ENCODE peak calls at places on chromosomes 4 and X, in six cellular contexts. One of them, this sample, is unnamed.

GRCh38 chr4:169256101-169256612 is 14.6 kb downstream of the SH3RF1 start:
- DNase-seq in neuronal stem cell: no peak
- DNase-seq in H9: no peak
- DNase-seq in IMR-90: peak; percentile 51
- DNase-seq in mesendoderm: no peak
- DNase-seq in H1: no peak
- DNase-seq in this sample: peak; percentile 59

GRCh38 chrX:17703201-17703600 is 34.1 kb upstream of the SCML1 start:
- DNase-seq in neuronal stem cell: no peak
- DNase-seq in H9: no peak
- DNase-seq in IMR-90: no peak
- DNase-seq in mesendoderm: no peak
- DNase-seq in H1: no peak
- DNase-seq in this sample: no peak

GRCh38 chrX:39855748-39856129 is 242.0 kb downstream of the BCOR start:
- DNase-seq in neuronal stem cell: no peak
- DNase-seq in H9: peak; percentile 76
- DNase-seq in IMR-90: peak; percentile 43
- DNase-seq in mesendoderm: peak; percentile 65
- DNase-seq in H1: no peak
- DNase-seq in this sample: peak; percentile 53

GRCh38 chr4:104418313-104418712 is 76.4 kb downstream of the CXXC4 start:
- DNase-seq in neuronal stem cell: no peak
- DNase-seq in H9: no peak
- DNase-seq in IMR-90: no peak
- DNase-seq in mesendoderm: no peak
- DNase-seq in H1: no peak
- DNase-seq in this sample: no peak

GRCh38 chr4:163548481-163549243 is 54.2 kb downstream of the TMA16 start:
- DNase-seq in neuronal stem cell: peak; percentile 21
- DNase-seq in H9: no peak
- DNase-seq in IMR-90: peak; percentile 69
- DNase-seq in mesendoderm: peak; percentile 47
- DNase-seq in H1: no peak
- DNase-seq in this sample: peak; percentile 69

GRCh38 chr4:86594559-86595425 is 677 bp downstream of the PTPN13 start:
- DNase-seq in neuronal stem cell: peak; percentile 46
- DNase-seq in H9: peak; percentile 34
- DNase-seq in IMR-90: peak; percentile 84
- DNase-seq in mesendoderm: peak; percentile 78
- DNase-seq in H1: peak; percentile 73
- DNase-seq in this sample: peak; percentile 92

GRCh38 chr4:15756361-15756861 is 21.7 kb upstream of the CD38 start:
- DNase-seq in neuronal stem cell: no peak
- DNase-seq in H9: no peak
- DNase-seq in IMR-90: peak; percentile 26
- DNase-seq in mesendoderm: no peak
- DNase-seq in H1: no peak
- DNase-seq in this sample: peak; percentile 80

GRCh38 chr4:123468479-123469031 is 72.0 kb downstream of the SPRY1 start:
- DNase-seq in neuronal stem cell: no peak
- DNase-seq in H9: no peak
- DNase-seq in IMR-90: no peak
- DNase-seq in mesendoderm: no peak
- DNase-seq in H1: no peak
- DNase-seq in this sample: no peak

GRCh38 chrX:45711231-45711630 is 510.6 kb upstream of the DIPK2B start:
- DNase-seq in neuronal stem cell: no peak
- DNase-seq in H9: no peak
- DNase-seq in IMR-90: peak; percentile 28
- DNase-seq in mesendoderm: no peak
- DNase-seq in H1: no peak
- DNase-seq in this sample: peak; percentile 9

GRCh38 chrX:70480660-70481018 is 36.0 kb downstream of the DLG3 start:
- DNase-seq in neuronal stem cell: no peak
- DNase-seq in H9: no peak
- DNase-seq in IMR-90: no peak
- DNase-seq in mesendoderm: no peak
- DNase-seq in H1: no peak
- DNase-seq in this sample: peak; percentile 62

GRCh38 chrX:19194285-19195242 is 72.3 kb upstream of the ADGRG2 start:
- DNase-seq in neuronal stem cell: no peak
- DNase-seq in H9: no peak
- DNase-seq in IMR-90: no peak
- DNase-seq in mesendoderm: no peak
- DNase-seq in H1: no peak
- DNase-seq in this sample: no peak

GRCh38 chr4:102196221-102196620 is 149.1 kb downstream of the SLC39A8 start:
- DNase-seq in neuronal stem cell: no peak
- DNase-seq in H9: no peak
- DNase-seq in IMR-90: no peak
- DNase-seq in mesendoderm: no peak
- DNase-seq in H1: no peak
- DNase-seq in this sample: peak; percentile 66

GRCh38 chr4:17574206-17574605 is 2.8 kb upstream of the LAP3 start:
- DNase-seq in neuronal stem cell: no peak
- DNase-seq in H9: no peak
- DNase-seq in IMR-90: no peak
- DNase-seq in mesendoderm: no peak
- DNase-seq in H1: no peak
- DNase-seq in this sample: no peak

GRCh38 chr4:124253080-124253479 is 459.5 kb downstream of the ANKRD50 start:
- DNase-seq in neuronal stem cell: no peak
- DNase-seq in H9: no peak
- DNase-seq in IMR-90: no peak
- DNase-seq in mesendoderm: no peak
- DNase-seq in H1: no peak
- DNase-seq in this sample: no peak

GRCh38 chrX:2500681-2501151 is at the start of the genes DHRSX and ZBED1:
- DNase-seq in neuronal stem cell: peak; percentile 56
- DNase-seq in H9: no peak
- DNase-seq in IMR-90: no peak
- DNase-seq in mesendoderm: peak; percentile 48
- DNase-seq in H1: peak; percentile 67
- DNase-seq in this sample: peak; percentile 38

GRCh38 chr4:74111990-74112389 is 13.0 kb upstream of the CXCL2 start:
- DNase-seq in neuronal stem cell: no peak
- DNase-seq in H9: peak; percentile 34
- DNase-seq in IMR-90: peak; percentile 36
- DNase-seq in mesendoderm: peak; percentile 48
- DNase-seq in H1: no peak
- DNase-seq in this sample: peak; percentile 90

GRCh38 chrX:128464091-128464490 is 411.9 kb upstream of the ACTRT1 start:
- DNase-seq in neuronal stem cell: no peak
- DNase-seq in H9: no peak
- DNase-seq in IMR-90: no peak
- DNase-seq in mesendoderm: no peak
- DNase-seq in H1: no peak
- DNase-seq in this sample: no peak

GRCh38 chr4:93152461-93152860 is 676.1 kb upstream of the ATOH1 start:
- DNase-seq in neuronal stem cell: no peak
- DNase-seq in H9: no peak
- DNase-seq in IMR-90: no peak
- DNase-seq in mesendoderm: peak; percentile 74
- DNase-seq in H1: no peak
- DNase-seq in this sample: no peak

GRCh38 chr4:1248262-1249147 is at the start of gene CTBP1:
- DNase-seq in neuronal stem cell: peak; percentile 88
- DNase-seq in H9: peak; percentile 69
- DNase-seq in IMR-90: peak; percentile 83
- DNase-seq in mesendoderm: peak; percentile 82
- DNase-seq in H1: peak; percentile 86
- DNase-seq in this sample: peak; percentile 74

GRCh38 chrX:38262715-38263620 is 42.3 kb upstream of the SRPX start:
- DNase-seq in neuronal stem cell: no peak
- DNase-seq in H9: no peak
- DNase-seq in IMR-90: peak; percentile 72
- DNase-seq in mesendoderm: no peak
- DNase-seq in H1: no peak
- DNase-seq in this sample: peak; percentile 56

GRCh38 chrX:39519213-39519544 is 578.6 kb downstream of the BCOR start:
- DNase-seq in neuronal stem cell: no peak
- DNase-seq in H9: no peak
- DNase-seq in IMR-90: no peak
- DNase-seq in mesendoderm: no peak
- DNase-seq in H1: no peak
- DNase-seq in this sample: no peak

GRCh38 chr4:61440306-61440705 is 240.2 kb downstream of the ADGRL3 start:
- DNase-seq in neuronal stem cell: no peak
- DNase-seq in H9: no peak
- DNase-seq in IMR-90: no peak
- DNase-seq in mesendoderm: no peak
- DNase-seq in H1: no peak
- DNase-seq in this sample: no peak

GRCh38 chr4:20318899-20319291 is 67.2 kb downstream of the SLIT2 start:
- DNase-seq in neuronal stem cell: no peak
- DNase-seq in H9: no peak
- DNase-seq in IMR-90: peak; percentile 11
- DNase-seq in mesendoderm: no peak
- DNase-seq in H1: no peak
- DNase-seq in this sample: no peak

GRCh38 chr4:175509320-175509719 is 302.7 kb downstream of the GPM6A start:
- DNase-seq in neuronal stem cell: no peak
- DNase-seq in H9: peak; percentile 55
- DNase-seq in IMR-90: no peak
- DNase-seq in mesendoderm: peak; percentile 78
- DNase-seq in H1: no peak
- DNase-seq in this sample: no peak

GRCh38 chr4:40040908-40041307 is 15.7 kb upstream of the N4BP2 start:
- DNase-seq in neuronal stem cell: no peak
- DNase-seq in H9: no peak
- DNase-seq in IMR-90: no peak
- DNase-seq in mesendoderm: no peak
- DNase-seq in H1: no peak
- DNase-seq in this sample: no peak

GRCh38 chr4:40043786-40044185 is 12.9 kb upstream of the N4BP2 start:
- DNase-seq in neuronal stem cell: no peak
- DNase-seq in H9: peak; percentile 29
- DNase-seq in IMR-90: no peak
- DNase-seq in mesendoderm: no peak
- DNase-seq in H1: no peak
- DNase-seq in this sample: no peak

DNA sequence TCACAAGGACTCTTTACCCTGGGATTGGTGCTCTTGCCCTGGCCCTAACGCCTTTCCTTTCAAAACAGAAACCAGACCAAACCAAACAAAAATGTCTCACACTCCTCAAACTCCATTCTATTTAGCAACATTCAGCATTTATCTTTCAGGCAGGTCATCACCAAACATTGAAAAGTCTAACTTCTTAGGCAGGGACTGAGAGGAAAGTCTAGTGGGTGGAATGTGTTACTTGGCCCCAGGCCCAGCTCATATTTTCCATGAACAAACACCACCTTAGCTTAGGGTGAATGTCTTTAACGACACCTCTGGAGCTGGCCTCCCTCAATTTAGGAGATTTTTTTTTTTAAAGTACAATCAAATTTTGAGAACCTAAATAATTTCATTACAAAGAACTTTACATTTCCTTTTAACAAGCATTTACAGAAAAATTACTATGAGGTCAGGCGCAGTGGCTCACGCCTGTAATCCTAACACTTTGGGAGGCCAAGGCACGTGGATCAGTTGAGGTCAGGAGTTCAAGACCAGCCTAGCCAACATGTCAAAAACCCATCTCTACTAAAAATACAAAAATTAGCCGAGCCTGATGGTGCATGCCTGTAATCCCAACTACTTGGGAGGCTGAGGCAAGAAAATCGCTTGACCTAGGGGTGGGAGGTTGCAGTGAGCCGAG is 10.2 kb upstream of the N4BP2 start:
- DNase-seq in neuronal stem cell: no peak
- DNase-seq in H9: no peak
- DNase-seq in IMR-90: peak; percentile 64
- DNase-seq in mesendoderm: peak; percentile 56
- DNase-seq in H1: no peak
- DNase-seq in this sample: peak; percentile 64
- H2BK15ac ChIP-seq in neuronal stem cell: no peak overlapping the region
- H2BK15ac ChIP-seq in H9: no peak overlapping the region
- H2BK15ac ChIP-seq in IMR-90: no peak overlapping the region
- H2BK15ac ChIP-seq in mesendoderm: no peak overlapping the region
- H2BK15ac ChIP-seq in H1: no peak overlapping the region
- H2BK15ac ChIP-seq in this sample: no peak overlapping the region

GRCh38 chr4:75668596-75668995 is 4.6 kb downstream of the G3BP2 start:
- DNase-seq in neuronal stem cell: no peak
- DNase-seq in H9: no peak
- DNase-seq in IMR-90: no peak
- DNase-seq in mesendoderm: no peak
- DNase-seq in H1: no peak
- DNase-seq in this sample: no peak
- H2BK15ac ChIP-seq in neuronal stem cell: no peak overlapping the region
- H2BK15ac ChIP-seq in H9: no peak overlapping the region
- H2BK15ac ChIP-seq in IMR-90: no peak overlapping the region
- H2BK15ac ChIP-seq in mesendoderm: no peak overlapping the region
- H2BK15ac ChIP-seq in H1: no peak overlapping the region
- H2BK15ac ChIP-seq in this sample: no peak overlapping the region

GRCh38 chr4:27791640-27792039 is 931.0 kb downstream of the STIM2 start:
- DNase-seq in neuronal stem cell: no peak
- DNase-seq in H9: no peak
- DNase-seq in IMR-90: peak; percentile 22
- DNase-seq in mesendoderm: no peak
- DNase-seq in H1: no peak
- DNase-seq in this sample: peak; percentile 57
- H2BK15ac ChIP-seq in neuronal stem cell: no peak overlapping the region
- H2BK15ac ChIP-seq in H9: no peak overlapping the region
- H2BK15ac ChIP-seq in IMR-90: no peak overlapping the region
- H2BK15ac ChIP-seq in mesendoderm: no peak overlapping the region
- H2BK15ac ChIP-seq in H1: no peak overlapping the region
- H2BK15ac ChIP-seq in this sample: no peak overlapping the region

GRCh38 chr4:23952258-23952657 is 62.4 kb upstream of the PPARGC1A start:
- DNase-seq in neuronal stem cell: no peak
- DNase-seq in H9: no peak
- DNase-seq in IMR-90: no peak
- DNase-seq in mesendoderm: no peak
- DNase-seq in H1: no peak
- DNase-seq in this sample: no peak

GRCh38 chr4:23945521-23946017 is 55.7 kb upstream of the PPARGC1A start:
- DNase-seq in neuronal stem cell: no peak
- DNase-seq in H9: no peak
- DNase-seq in IMR-90: peak; percentile 86
- DNase-seq in mesendoderm: no peak
- DNase-seq in H1: no peak
- DNase-seq in this sample: peak; percentile 90

GRCh38 chr4:23946307-23946706 is 56.5 kb upstream of the PPARGC1A start:
- DNase-seq in neuronal stem cell: no peak
- DNase-seq in H9: no peak
- DNase-seq in IMR-90: no peak
- DNase-seq in mesendoderm: no peak
- DNase-seq in H1: no peak
- DNase-seq in this sample: no peak

GRCh38 chr4:23943478-23943877 is 53.6 kb upstream of the PPARGC1A start:
- DNase-seq in neuronal stem cell: no peak
- DNase-seq in H9: no peak
- DNase-seq in IMR-90: no peak
- DNase-seq in mesendoderm: no peak
- DNase-seq in H1: no peak
- DNase-seq in this sample: no peak

DNA sequence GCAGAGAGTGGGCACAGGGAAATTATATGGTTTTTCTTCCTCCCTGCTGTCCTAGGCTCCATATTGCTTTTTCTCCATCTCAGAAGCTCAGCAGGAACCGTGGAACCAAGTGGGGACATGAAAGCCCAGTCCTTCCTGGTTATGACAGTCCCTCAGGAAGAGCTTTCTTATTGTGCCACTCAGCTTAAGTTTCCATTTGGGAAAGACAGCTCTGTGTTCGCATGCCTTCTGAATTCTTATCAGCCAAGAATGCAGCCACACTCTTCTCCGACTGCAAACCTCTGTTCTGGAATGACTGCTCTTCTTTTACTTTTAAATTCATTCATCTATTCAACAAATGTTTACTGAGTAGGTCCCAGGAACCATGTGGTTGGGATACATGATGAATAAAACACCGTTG is 58.0 kb upstream of the PPARGC1A start:
- DNase-seq in neuronal stem cell: no peak
- DNase-seq in H9: no peak
- DNase-seq in IMR-90: peak; percentile 11
- DNase-seq in mesendoderm: no peak
- DNase-seq in H1: no peak
- DNase-seq in this sample: peak; percentile 22
- H2BK15ac ChIP-seq in neuronal stem cell: no peak overlapping the region
- H2BK15ac ChIP-seq in H9: no peak overlapping the region
- H2BK15ac ChIP-seq in IMR-90: no peak overlapping the region
- H2BK15ac ChIP-seq in mesendoderm: no peak overlapping the region
- H2BK15ac ChIP-seq in H1: peak overlapping the region; percentile 88
- H2BK15ac ChIP-seq in this sample: no peak overlapping the region